ENCODE peak calls at places on chromosomes 11 and 22, in six cellular contexts. Y is GM12878, A is GM12891, V is SK-N-SH, H is H1, O is HepG2. T is an unnamed sample.

GRCh38 chr11:30016588-30017363 is at the start of gene KCNA4:
- DNase-seq in Y (no peak), A (no peak), V (peak; percentile 66), H (no peak), O (no peak), T (no peak)

GRCh38 chr11:110897035-110897434 is 184.8 kb upstream of the ARHGAP20 start:
- DNase-seq in Y (no peak), A (no peak), V (peak; percentile 7), H (no peak), O (no peak), T (no peak)

GRCh38 chr22:50253046-50253580 is 2.0 kb upstream of the HDAC10 start:
- DNase-seq in Y (no peak), A (no peak), V (no peak), H (no peak), O (no peak), T (no peak)

GRCh38 chr11:37026326-37026725 is 428.3 kb upstream of the RAG2 start:
- DNase-seq in Y (no peak), A (no peak), V (no peak), H (no peak), O (no peak), T (no peak)

GRCh38 chr11:106424111-106424510 is 346.6 kb downstream of the AASDHPPT start:
- DNase-seq in Y (no peak), A (no peak), V (no peak), H (no peak), O (no peak), T (no peak)

GRCh38 chr11:59097113-59097708 is 9.8 kb upstream of the FAM111B start:
- DNase-seq in Y (no peak), A (no peak), V (peak; percentile 34), H (no peak), O (peak; percentile 60), T (no peak)

GRCh38 chr22:31350410-31350863 is 4.3 kb upstream of the PATZ1 start:
- DNase-seq in Y (no peak), A (no peak), V (peak; percentile 89), H (no peak), O (peak; percentile 90), T (no peak)

GRCh38 chr11:124745835-124746620 is 6.0 kb downstream of the VSIG2 start:
- DNase-seq in Y (no peak), A (peak; percentile 56), V (no peak), H (no peak), O (no peak), T (peak; percentile 50)

GRCh38 chr11:17014321-17014773 is at the start of gene PLEKHA7:
- DNase-seq in Y (no peak), A (peak; percentile 35), V (peak; percentile 85), H (no peak), O (peak; percentile 28), T (peak; percentile 39)

GRCh38 chr11:43067681-43068080 is 244.1 kb upstream of the API5 start:
- DNase-seq in Y (no peak), A (no peak), V (no peak), H (no peak), O (no peak), T (no peak)

GRCh38 chr11:131662310-131662709 is 291.9 kb downstream of the NTM start:
- DNase-seq in Y (no peak), A (no peak), V (no peak), H (no peak), O (no peak), T (no peak)

GRCh38 chr11:11400635-11401232 is 47.7 kb upstream of the CSNK2A3 start:
- DNase-seq in Y (no peak), A (no peak), V (no peak), H (no peak), O (peak; percentile 12), T (no peak)

GRCh38 chr11:108886608-108887007 is 221.7 kb downstream of the DDX10 start:
- DNase-seq in Y (no peak), A (no peak), V (no peak), H (no peak), O (no peak), T (no peak)

DNA sequence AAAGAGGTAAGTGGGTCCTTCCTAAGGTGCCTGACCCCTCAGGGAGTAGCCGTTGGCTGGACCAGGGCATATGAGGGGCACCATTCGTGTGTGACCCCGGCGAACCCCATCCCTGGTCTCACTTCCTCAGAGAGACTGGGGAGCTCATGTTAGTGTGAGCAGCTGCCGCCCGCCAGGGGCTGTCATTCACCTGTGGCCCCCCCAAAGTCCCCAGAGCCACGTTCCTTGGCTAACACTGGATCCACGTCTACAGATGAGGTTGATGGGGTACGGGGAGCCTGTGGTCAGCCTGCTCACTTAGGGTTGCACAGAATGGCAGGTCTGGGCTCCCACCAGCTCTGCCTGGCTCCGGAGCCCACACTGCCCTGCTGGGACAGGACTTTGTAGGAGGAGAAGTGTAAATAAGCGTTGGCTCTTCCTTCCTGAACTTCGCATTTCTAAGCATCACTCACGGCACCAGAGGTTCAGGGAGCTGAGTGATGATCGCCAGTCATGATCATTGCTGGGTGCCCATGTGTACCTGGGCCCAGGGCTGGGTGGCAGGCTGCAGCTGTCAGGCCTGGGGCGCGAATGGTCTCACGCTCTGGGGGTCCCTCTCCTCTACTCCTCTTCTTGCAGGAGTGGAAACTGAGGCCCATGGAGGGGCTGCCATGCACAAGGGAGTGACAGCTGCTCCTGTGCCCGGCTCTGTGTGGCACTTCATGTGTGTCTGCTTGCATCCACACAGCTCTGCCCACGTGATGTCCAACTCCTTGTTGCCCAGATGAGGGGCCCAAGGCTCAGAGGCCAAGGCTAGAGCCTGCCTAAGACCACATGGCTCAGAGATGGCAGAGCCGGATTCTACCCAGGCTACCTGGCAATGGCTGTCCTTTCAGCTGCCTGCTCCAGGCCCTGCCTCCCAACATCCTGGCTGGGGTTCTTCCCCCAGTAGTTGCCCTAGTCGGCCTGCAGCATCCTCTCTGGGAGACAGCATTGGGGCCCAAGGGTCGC is 11.1 kb downstream of the TTC38 start:
- DNase-seq in Y (no peak), A (no peak), V (no peak), H (no peak), O (no peak), T (no peak)
- TF ChIP-seq POLR2AphosphoS5 in Y (no peak), A (no peak), V (no peak), H (no peak), O (no peak), T (no peak)

GRCh38 chr22:21594865-21595452 is 27.4 kb downstream of the UBE2L3 start:
- DNase-seq in Y (no peak), A (no peak), V (no peak), H (no peak), O (no peak), T (no peak)
- TF ChIP-seq TAF1 in Y (no peak), A (no peak), V (no peak), H (no peak), O (no peak), T (no peak)

GRCh38 chr22:38850941-38851849 is 7.4 kb upstream of the NPTXR start:
- DNase-seq in Y (no peak), A (no peak), V (no peak), H (no peak), O (no peak), T (no peak)
- TF ChIP-seq POLR2AphosphoS5 in Y (no peak), A (no peak), V (no peak), H (no peak), O (no peak), T (no peak)

GRCh38 chr11:113242060-113242459 is 72.3 kb upstream of the TTC12 start:
- DNase-seq in Y (no peak), A (no peak), V (no peak), H (no peak), O (no peak), T (no peak)
- TF ChIP-seq TAF1 in Y (no peak), A (no peak), V (no peak), H (no peak), O (no peak), T (no peak)

GRCh38 chr22:28341001-28341400 is 338.6 kb downstream of the TTC28 start:
- DNase-seq in Y (no peak), A (no peak), V (no peak), H (no peak), O (no peak), T (no peak)
- TF ChIP-seq POLR2AphosphoS5 in Y (no peak), A (no peak), V (no peak), H (no peak), O (no peak), T (no peak)

DNA sequence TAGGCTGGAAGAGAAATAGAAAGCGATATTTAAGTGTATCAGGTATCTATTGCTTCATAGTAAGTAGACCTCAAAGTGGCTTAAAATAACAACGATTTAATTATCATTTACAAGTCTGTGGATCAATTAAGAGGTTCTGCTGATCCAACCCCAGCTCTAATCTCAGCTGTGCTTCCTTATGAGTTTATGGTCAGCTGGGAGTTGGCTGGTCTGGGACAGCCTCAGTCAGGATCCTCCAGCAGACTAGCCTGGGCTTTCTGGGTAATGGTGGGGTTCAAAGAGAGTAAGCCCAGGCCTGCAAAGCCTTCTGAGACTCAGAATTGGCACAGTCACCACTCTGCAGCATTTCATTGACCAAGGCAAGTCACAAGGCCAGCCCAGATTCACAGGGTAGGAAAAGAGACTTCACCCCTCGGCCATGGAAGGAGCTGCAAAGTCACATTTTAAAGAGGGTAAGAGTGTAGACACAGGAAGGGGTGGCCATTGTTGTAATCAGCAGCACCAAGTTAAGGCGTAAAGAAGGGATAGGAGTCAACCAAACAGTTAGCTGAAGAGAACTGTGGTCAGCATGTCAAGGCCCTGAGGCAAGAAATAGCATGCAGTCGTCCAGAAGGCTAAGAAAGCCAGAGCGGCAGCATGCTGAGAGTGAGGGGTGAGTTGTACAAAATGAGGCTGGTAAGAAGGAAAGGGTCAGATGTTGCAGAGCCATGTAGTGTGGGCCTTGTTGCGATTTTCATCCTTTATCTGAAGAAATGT is 168.2 kb downstream of the ETS1 start:
- DNase-seq in Y (no peak), A (no peak), V (no peak), H (no peak), O (no peak), T (no peak)
- TF ChIP-seq TAF1 in Y (no peak), A (no peak), V (no peak), H (no peak), O (no peak), T (no peak)

DNA sequence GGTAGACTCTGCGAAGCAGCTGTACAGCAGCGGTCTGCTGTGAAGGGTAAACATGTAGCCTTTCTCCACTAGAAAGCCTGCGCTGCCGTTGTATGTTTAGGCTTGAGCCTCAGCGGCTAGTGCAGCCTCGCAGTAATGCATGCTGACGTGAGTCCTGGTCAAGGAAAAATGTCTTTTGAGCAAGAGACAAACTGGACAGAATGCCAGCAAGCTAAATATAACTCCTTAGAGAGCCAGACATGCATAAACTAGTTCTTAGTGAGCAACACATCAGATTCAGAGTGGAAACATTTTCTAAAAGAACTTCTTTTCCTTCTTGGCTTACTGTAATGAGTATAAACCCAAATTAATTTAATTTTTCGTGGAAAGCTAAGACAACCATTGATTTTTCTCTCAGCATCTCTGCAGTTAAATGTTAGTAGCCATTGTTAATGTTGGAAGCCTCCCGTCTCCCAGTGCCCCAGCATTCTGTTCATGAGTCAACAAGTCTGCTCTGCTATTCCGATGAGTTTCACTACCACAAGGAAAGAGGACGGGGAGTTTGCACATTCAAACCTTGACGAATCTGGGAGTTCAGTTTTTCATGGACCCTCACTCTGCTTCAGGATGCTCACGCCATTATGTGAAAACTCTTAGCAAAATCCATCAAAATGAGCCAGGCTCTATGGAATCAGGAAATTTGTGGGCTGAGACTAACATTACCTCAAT is 51.4 kb downstream of the JAM3 start:
- DNase-seq in Y (no peak), A (no peak), V (no peak), H (no peak), O (no peak), T (no peak)
- TF ChIP-seq POLR2AphosphoS5 in Y (no peak), A (no peak), V (no peak), H (no peak), O (no peak), T (no peak)